ENCODE peak calls at places on chromosomes 7 and 10, in six cellular contexts. One of them, this sample, is unnamed.

GRCh38 chr7:142685877-142686508 is 63.3 kb upstream of the PRSS1 start:
- DNase-seq in A549: no peak
- DNase-seq in sigmoid colon: no peak
- DNase-seq in ovary: no peak
- DNase-seq in K562: no peak
- DNase-seq in tibial nerve: no peak
- DNase-seq in this sample: no peak

GRCh38 chr7:154858836-154859537 is 143.9 kb downstream of the PAXIP1 start:
- DNase-seq in A549: no peak
- DNase-seq in sigmoid colon: peak; percentile 56
- DNase-seq in ovary: no peak
- DNase-seq in K562: no peak
- DNase-seq in tibial nerve: no peak
- DNase-seq in this sample: no peak

GRCh38 chr10:101261702-101262101 is 32.4 kb upstream of the LBX1 start:
- DNase-seq in A549: no peak
- DNase-seq in sigmoid colon: no peak
- DNase-seq in ovary: no peak
- DNase-seq in K562: no peak
- DNase-seq in tibial nerve: no peak
- DNase-seq in this sample: no peak

GRCh38 chr10:103747193-103747865 is 108.0 kb downstream of the SH3PXD2A start:
- DNase-seq in A549: no peak
- DNase-seq in sigmoid colon: no peak
- DNase-seq in ovary: no peak
- DNase-seq in K562: no peak
- DNase-seq in tibial nerve: no peak
- DNase-seq in this sample: no peak

GRCh38 chr10:99172130-99172738 is 63.4 kb downstream of the HPSE2 start:
- DNase-seq in A549: peak; percentile 49
- DNase-seq in sigmoid colon: no peak
- DNase-seq in ovary: no peak
- DNase-seq in K562: peak; percentile 14
- DNase-seq in tibial nerve: no peak
- DNase-seq in this sample: peak; percentile 34

GRCh38 chr10:361203-362135 is 226.2 kb downstream of the ZMYND11 start:
- DNase-seq in A549: no peak
- DNase-seq in sigmoid colon: peak; percentile 57
- DNase-seq in ovary: no peak
- DNase-seq in K562: no peak
- DNase-seq in tibial nerve: no peak
- DNase-seq in this sample: no peak

GRCh38 chr7:84261509-84261908 is 66.9 kb upstream of the SEMA3A start:
- DNase-seq in A549: no peak
- DNase-seq in sigmoid colon: no peak
- DNase-seq in ovary: no peak
- DNase-seq in K562: no peak
- DNase-seq in tibial nerve: no peak
- DNase-seq in this sample: no peak

GRCh38 chr7:44918029-44918428 is 32.7 kb upstream of the PURB start:
- DNase-seq in A549: no peak
- DNase-seq in sigmoid colon: no peak
- DNase-seq in ovary: no peak
- DNase-seq in K562: no peak
- DNase-seq in tibial nerve: no peak
- DNase-seq in this sample: no peak

GRCh38 chr10:129690248-129691070 is 223.4 kb downstream of the MGMT start:
- DNase-seq in A549: no peak
- DNase-seq in sigmoid colon: no peak
- DNase-seq in ovary: no peak
- DNase-seq in K562: no peak
- DNase-seq in tibial nerve: no peak
- DNase-seq in this sample: no peak

GRCh38 chr7:2886900-2887299 is 42.8 kb upstream of the GNA12 start:
- DNase-seq in A549: peak; percentile 87
- DNase-seq in sigmoid colon: no peak
- DNase-seq in ovary: peak; percentile 70
- DNase-seq in K562: peak; percentile 69
- DNase-seq in tibial nerve: no peak
- DNase-seq in this sample: peak; percentile 45

GRCh38 chr10:21278491-21279216 is 246.8 kb downstream of the SKIDA1 start:
- DNase-seq in A549: peak; percentile 83
- DNase-seq in sigmoid colon: peak; percentile 88
- DNase-seq in ovary: peak; percentile 94
- DNase-seq in K562: peak; percentile 81
- DNase-seq in tibial nerve: peak; percentile 97
- DNase-seq in this sample: peak; percentile 88

GRCh38 chr10:84179059-84179710 is 5.6 kb downstream of the GPR15LG start:
- DNase-seq in A549: no peak
- DNase-seq in sigmoid colon: no peak
- DNase-seq in ovary: no peak
- DNase-seq in K562: no peak
- DNase-seq in tibial nerve: no peak
- DNase-seq in this sample: no peak

GRCh38 chr10:86377797-86378146 is 11.2 kb upstream of the GRID1 start:
- DNase-seq in A549: no peak
- DNase-seq in sigmoid colon: peak; percentile 28
- DNase-seq in ovary: no peak
- DNase-seq in K562: no peak
- DNase-seq in tibial nerve: no peak
- DNase-seq in this sample: no peak

GRCh38 chr7:120926943-120927346 is 23.6 kb upstream of the ING3 start:
- DNase-seq in A549: no peak
- DNase-seq in sigmoid colon: no peak
- DNase-seq in ovary: no peak
- DNase-seq in K562: no peak
- DNase-seq in tibial nerve: no peak
- DNase-seq in this sample: no peak

GRCh38 chr7:26224359-26224758 is 22.8 kb downstream of the CBX3 start:
- DNase-seq in A549: no peak
- DNase-seq in sigmoid colon: no peak
- DNase-seq in ovary: no peak
- DNase-seq in K562: no peak
- DNase-seq in tibial nerve: no peak
- DNase-seq in this sample: no peak

GRCh38 chr7:120732256-120732655 is 125.7 kb downstream of the TSPAN12 start:
- DNase-seq in A549: no peak
- DNase-seq in sigmoid colon: no peak
- DNase-seq in ovary: no peak
- DNase-seq in K562: no peak
- DNase-seq in tibial nerve: no peak
- DNase-seq in this sample: no peak

GRCh38 chr7:2713370-2713769 is 25.4 kb downstream of the AMZ1 start:
- DNase-seq in A549: no peak
- DNase-seq in sigmoid colon: no peak
- DNase-seq in ovary: no peak
- DNase-seq in K562: peak; percentile 36
- DNase-seq in tibial nerve: no peak
- DNase-seq in this sample: no peak

GRCh38 chr10:69316313-69317059 is 38.2 kb downstream of the HK1 start:
- DNase-seq in A549: no peak
- DNase-seq in sigmoid colon: no peak
- DNase-seq in ovary: no peak
- DNase-seq in K562: no peak
- DNase-seq in tibial nerve: peak; percentile 45
- DNase-seq in this sample: no peak

GRCh38 chr10:46539596-46540411 is 16.7 kb downstream of the GPRIN2 start:
- DNase-seq in A549: peak; percentile 90
- DNase-seq in sigmoid colon: no peak
- DNase-seq in ovary: no peak
- DNase-seq in K562: no peak
- DNase-seq in tibial nerve: peak; percentile 11
- DNase-seq in this sample: peak; percentile 15

GRCh38 chr7:158192956-158193355 is 394.7 kb downstream of the PTPRN2 start:
- DNase-seq in A549: no peak
- DNase-seq in sigmoid colon: no peak
- DNase-seq in ovary: no peak
- DNase-seq in K562: no peak
- DNase-seq in tibial nerve: no peak
- DNase-seq in this sample: no peak

GRCh38 chr7:66007232-66007631 is 25.2 kb upstream of the GUSB start:
- DNase-seq in A549: no peak
- DNase-seq in sigmoid colon: no peak
- DNase-seq in ovary: no peak
- DNase-seq in K562: no peak
- DNase-seq in tibial nerve: no peak
- DNase-seq in this sample: no peak
- TF ChIP-seq EP300 in A549: no peak
- TF ChIP-seq EP300 in sigmoid colon: no peak
- TF ChIP-seq EP300 in ovary: no peak
- TF ChIP-seq EP300 in K562: no peak
- TF ChIP-seq EP300 in tibial nerve: no peak
- TF ChIP-seq EP300 in this sample: no peak

GRCh38 chr10:11612004-11613001 is 853 bp upstream of the USP6NL start:
- DNase-seq in A549: no peak
- DNase-seq in sigmoid colon: no peak
- DNase-seq in ovary: no peak
- DNase-seq in K562: no peak
- DNase-seq in tibial nerve: no peak
- DNase-seq in this sample: no peak
- H3K4me1 ChIP-seq in A549: peaks cover 11% of the 10 kb centered on the region
- H3K4me1 ChIP-seq in sigmoid colon: peaks cover 16% of the 10 kb centered on the region
- H3K4me1 ChIP-seq in ovary: peaks cover 3% of the 10 kb centered on the region
- H3K4me1 ChIP-seq in K562: peaks cover 18% of the 10 kb centered on the region
- H3K4me1 ChIP-seq in tibial nerve: peaks cover 22% of the 10 kb centered on the region
- H3K4me1 ChIP-seq in this sample: peaks cover 40% of the 10 kb centered on the region

DNA sequence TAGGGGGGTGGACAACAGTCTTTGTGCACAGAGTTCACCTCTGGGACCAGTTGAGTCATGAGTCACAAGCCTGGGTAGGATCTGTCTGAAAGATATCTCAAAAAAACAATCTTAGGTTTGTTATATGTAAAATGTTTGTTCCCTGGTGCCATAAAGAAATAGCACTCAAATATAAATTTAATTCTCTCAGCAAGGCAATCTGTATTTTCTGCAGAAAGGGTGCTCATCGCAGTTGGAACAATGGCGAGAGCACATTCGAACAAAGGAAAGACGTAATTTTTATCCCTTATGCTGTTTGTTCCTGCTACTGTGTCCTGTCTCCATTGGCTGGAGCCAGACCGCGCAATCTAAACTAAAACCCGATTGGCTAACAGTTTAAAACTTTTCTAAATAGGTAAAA is 63.7 kb downstream of the GALNT11 start:
- DNase-seq in A549: no peak
- DNase-seq in sigmoid colon: no peak
- DNase-seq in ovary: no peak
- DNase-seq in K562: no peak
- DNase-seq in tibial nerve: no peak
- DNase-seq in this sample: no peak
- TF ChIP-seq EP300 in A549: no peak
- TF ChIP-seq EP300 in sigmoid colon: no peak
- TF ChIP-seq EP300 in ovary: no peak
- TF ChIP-seq EP300 in K562: no peak
- TF ChIP-seq EP300 in tibial nerve: no peak
- TF ChIP-seq EP300 in this sample: no peak

GRCh38 chr10:6065406-6065805 is 3.2 kb upstream of the IL2RA start:
- DNase-seq in A549: no peak
- DNase-seq in sigmoid colon: peak; percentile 58
- DNase-seq in ovary: no peak
- DNase-seq in K562: no peak
- DNase-seq in tibial nerve: no peak
- DNase-seq in this sample: no peak
- H3K4me1 ChIP-seq in A549: no peaks in the 10 kb centered on the region
- H3K4me1 ChIP-seq in sigmoid colon: no peaks in the 10 kb centered on the region
- H3K4me1 ChIP-seq in ovary: no peaks in the 10 kb centered on the region
- H3K4me1 ChIP-seq in K562: peaks cover 3% of the 10 kb centered on the region
- H3K4me1 ChIP-seq in tibial nerve: no peaks in the 10 kb centered on the region
- H3K4me1 ChIP-seq in this sample: no peaks in the 10 kb centered on the region

DNA sequence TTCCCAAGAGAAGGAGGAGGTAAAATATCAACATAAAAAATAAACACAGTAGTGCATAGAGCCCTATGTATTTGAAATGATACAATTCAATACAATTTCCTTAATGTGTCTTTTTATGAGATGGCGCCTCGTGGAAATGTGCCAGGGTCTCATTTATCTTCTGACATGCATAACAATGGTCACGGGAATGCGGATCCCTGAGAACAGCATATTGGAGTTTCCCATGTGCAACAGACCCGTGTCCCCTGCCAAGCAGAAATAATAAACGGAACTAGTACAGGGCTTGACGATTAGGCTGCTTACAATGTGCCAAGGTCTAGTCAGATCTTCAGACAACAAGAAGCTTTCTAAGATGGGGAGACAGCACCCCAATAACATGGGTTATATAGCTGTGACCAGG is 217.9 kb downstream of the ARHGAP21 start:
- DNase-seq in A549: no peak
- DNase-seq in sigmoid colon: no peak
- DNase-seq in ovary: no peak
- DNase-seq in K562: no peak
- DNase-seq in tibial nerve: no peak
- DNase-seq in this sample: no peak
- TF ChIP-seq EP300 in A549: no peak
- TF ChIP-seq EP300 in sigmoid colon: no peak
- TF ChIP-seq EP300 in ovary: no peak
- TF ChIP-seq EP300 in K562: no peak
- TF ChIP-seq EP300 in tibial nerve: no peak
- TF ChIP-seq EP300 in this sample: no peak

GRCh38 chr7:107999814-108000560 is 3.0 kb downstream of the LAMB1 start:
- DNase-seq in A549: no peak
- DNase-seq in sigmoid colon: no peak
- DNase-seq in ovary: no peak
- DNase-seq in K562: no peak
- DNase-seq in tibial nerve: no peak
- DNase-seq in this sample: no peak
- H3K4me1 ChIP-seq in A549: peaks cover 76% of the 10 kb centered on the region
- H3K4me1 ChIP-seq in sigmoid colon: peaks cover 55% of the 10 kb centered on the region
- H3K4me1 ChIP-seq in ovary: peaks cover 8% of the 10 kb centered on the region
- H3K4me1 ChIP-seq in K562: peaks cover 27% of the 10 kb centered on the region
- H3K4me1 ChIP-seq in tibial nerve: peaks cover 37% of the 10 kb centered on the region
- H3K4me1 ChIP-seq in this sample: peaks cover 27% of the 10 kb centered on the region

DNA sequence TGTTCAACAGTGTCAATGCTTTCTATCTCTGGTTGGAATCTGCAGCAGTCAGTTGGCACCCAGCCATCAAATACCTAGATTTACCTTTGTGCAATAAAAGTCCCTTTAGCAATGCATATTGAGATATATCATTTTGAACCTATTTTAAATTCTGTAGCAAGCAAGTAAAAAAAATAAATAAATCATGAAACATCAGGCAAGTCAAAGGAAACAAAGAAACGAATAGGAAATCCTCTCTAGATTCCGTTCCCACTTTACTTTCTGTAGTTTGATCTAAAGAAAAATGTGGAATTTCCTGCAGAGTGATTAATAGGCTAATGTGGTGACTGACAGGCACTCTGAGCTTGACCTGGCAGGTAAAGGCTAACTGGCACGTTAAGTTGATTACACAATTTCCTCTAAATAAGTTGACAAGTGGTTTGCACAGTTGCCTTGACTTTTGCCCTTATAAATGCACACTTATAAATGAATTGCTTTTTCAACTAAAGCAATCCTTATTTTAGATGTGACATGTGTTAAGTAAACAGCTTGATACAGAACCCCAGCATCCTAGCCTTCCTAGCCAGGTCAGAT is 208.1 kb upstream of the TCF7L2 start:
- DNase-seq in A549: no peak
- DNase-seq in sigmoid colon: no peak
- DNase-seq in ovary: no peak
- DNase-seq in K562: no peak
- DNase-seq in tibial nerve: no peak
- DNase-seq in this sample: peak; percentile 23
- TF ChIP-seq EP300 in A549: no peak
- TF ChIP-seq EP300 in sigmoid colon: no peak
- TF ChIP-seq EP300 in ovary: no peak
- TF ChIP-seq EP300 in K562: no peak
- TF ChIP-seq EP300 in tibial nerve: no peak
- TF ChIP-seq EP300 in this sample: no peak